ENCODE peak calls at places on chromosomes 1 and 21, in nine cellular contexts. A is stimulated activated naive B cell treated with anti-CD40 and anti-IgM and Interleukin-4, amounts not matched to agents 10 μg/mL and 1 μg/mL and 100 μg/mL, for 72 hours; J is GM12865; H is lung microvascular endothelial cell; R is IMR-90; M is effector CD4-positive, alpha-beta T cell; C is HFF-Myc; W is progenitor cell of endocrine pancreas; Y is fibroblast of lung. V is an unnamed sample.

GRCh38 chr1:200242379-200243041 is 167.3 kb downstream of the ZNF281 start:
- DNase-seq in J (no peak), R (peak), C (no peak), Y (peak), H (peak), A (no peak), M (no peak), W (no peak), V (peak)

GRCh38 chr1:86778510-86779218 is 74.3 kb downstream of the SH3GLB1 start:
- DNase-seq in C (no peak), H (peak), J (no peak), A (no peak), W (no peak), Y (peak), R (peak), M (no peak), V (no peak)

GRCh38 chr21:36385233-36385908 is at the start of gene CHAF1B:
- DNase-seq in M (peak), C (peak), H (peak), J (peak), W (peak), A (peak), Y (peak), R (peak), V (no peak)

GRCh38 chr21:45868488-45868887 is 113.1 kb upstream of the COL6A1 start:
- DNase-seq in W (no peak), C (no peak), Y (no peak), J (no peak), A (no peak), H (no peak), R (no peak), M (no peak), V (no peak)

GRCh38 chr1:81702903-81703302 is 97.8 kb upstream of the ADGRL2 start:
- DNase-seq in C (no peak), W (no peak), H (peak), J (peak), A (no peak), R (peak), M (no peak), Y (peak), V (peak)

GRCh38 chr21:46596201-46596600 is 8.7 kb downstream of the S100B start:
- DNase-seq in J (no peak), C (no peak), W (no peak), Y (no peak), H (no peak), M (no peak), R (no peak), A (no peak), V (no peak)

GRCh38 chr1:11518791-11519628 is 40.1 kb downstream of the DISP3 start:
- DNase-seq in H (no peak), J (no peak), C (no peak), R (no peak), Y (no peak), W (no peak), M (no peak), A (no peak), V (no peak)

GRCh38 chr1:154190550-154190949 is 1.4 kb downstream of the TPM3 start:
- DNase-seq in Y (peak), J (no peak), W (no peak), A (no peak), C (no peak), R (peak), M (no peak), H (peak), V (no peak)

GRCh38 chr1:151060241-151061011 is at the start of gene MLLT11:
- DNase-seq in W (no peak), M (no peak), R (peak), C (no peak), H (peak), J (no peak), A (no peak), Y (peak), V (no peak)

GRCh38 chr1:241825581-241825980 is 22.4 kb upstream of the EXO1 start:
- DNase-seq in H (no peak), R (peak), A (no peak), J (no peak), M (no peak), Y (peak), W (no peak), C (no peak), V (no peak)

GRCh38 chr1:219385786-219386427 is 212.2 kb downstream of the LYPLAL1 start:
- DNase-seq in J (peak), W (peak), R (peak), H (peak), A (peak), M (no peak), C (no peak), Y (peak), V (peak)

GRCh38 chr1:46517932-46518498 is 28.4 kb downstream of the DMBX1 start:
- DNase-seq in J (no peak), W (no peak), A (no peak), R (no peak), M (no peak), H (no peak), C (no peak), Y (no peak), V (no peak)

GRCh38 chr1:11796036-11796828 is 9.5 kb downstream of the MTHFR start:
- DNase-seq in A (no peak), J (no peak), M (no peak), C (no peak), H (no peak), R (peak), W (no peak), Y (peak), V (no peak)

GRCh38 chr1:174883361-174883760 is 116.4 kb upstream of the CACYBP start:
- DNase-seq in W (no peak), Y (peak), H (peak), A (no peak), C (peak), R (peak), J (peak), M (no peak), V (no peak)

GRCh38 chr1:1290238-1290731 is 10.0 kb downstream of the SCNN1D start:
- DNase-seq in C (no peak), W (peak), H (peak), Y (peak), R (no peak), J (no peak), M (peak), A (peak), V (no peak)

GRCh38 chr1:237748192-237748591 is 142.5 kb downstream of the ZP4 start:
- DNase-seq in C (no peak), J (no peak), Y (no peak), W (no peak), R (no peak), A (no peak), H (no peak), M (no peak), V (no peak)

GRCh38 chr1:188709146-188709545 is 1768.5 kb downstream of the BRINP3 start:
- DNase-seq in Y (peak), C (no peak), H (peak), R (no peak), M (no peak), W (no peak), J (no peak), A (no peak), V (no peak)

GRCh38 chr1:206419250-206419649 is 51.0 kb upstream of the IKBKE start:
- DNase-seq in R (no peak), A (no peak), W (no peak), J (no peak), H (no peak), M (no peak), Y (peak), C (no peak), V (no peak)

GRCh38 chr1:27394282-27394658 is 1.8 kb downstream of the GPR3 start:
- DNase-seq in W (no peak), M (no peak), Y (no peak), H (no peak), C (no peak), J (no peak), A (no peak), R (no peak), V (no peak)

GRCh38 chr1:223639333-223639749 is 26.2 kb downstream of the CAPN8 start:
- DNase-seq in W (no peak), Y (peak), A (no peak), C (no peak), R (no peak), M (no peak), H (no peak), J (peak), V (no peak)

GRCh38 chr1:91672601-91673161 is 172.0 kb downstream of the CDC7 start:
- DNase-seq in A (no peak), H (peak), J (no peak), Y (no peak), C (no peak), M (no peak), W (no peak), R (no peak), V (no peak)

GRCh38 chr1:175628548-175629317 is 114.7 kb downstream of the TNR start:
- DNase-seq in W (no peak), C (no peak), M (no peak), H (no peak), J (no peak), R (no peak), A (no peak), Y (no peak), V (no peak)

GRCh38 chr1:10471411-10472219 is 714 bp downstream of the DFFA start:
- DNase-seq in W (peak), M (no peak), C (no peak), J (peak), H (peak), A (no peak), Y (peak), R (peak), V (no peak)

GRCh38 chr1:155081472-155082300 is 3.0 kb downstream of the EFNA3 start:
- DNase-seq in W (no peak), H (no peak), C (no peak), J (no peak), Y (no peak), A (no peak), R (no peak), M (no peak), V (no peak)

V was measured in glomerular endothelial cell.